ENCODE peak calls at places on chromosomes 4 and X, in four cellular contexts. P, S, I and R are unnamed samples.

GRCh38 chr4:173924561-173924960 is 358.9 kb downstream of the FBXO8 start:
- DNase-seq in S (no peak), P (no peak), I (no peak), R (no peak)

GRCh38 chrX:10633722-10634121 is 13.3 kb upstream of the MID1 start:
- DNase-seq in S (no peak), P (no peak), I (peak), R (no peak)

GRCh38 chr4:159248383-159249178 is 145.7 kb downstream of the RAPGEF2 start:
- DNase-seq in I (peak), S (no peak), P (no peak), R (no peak)

GRCh38 chrX:110081740-110082139 is 78.8 kb downstream of the TMEM164 start:
- DNase-seq in P (no peak), S (no peak), I (no peak), R (no peak)

GRCh38 chr4:7960017-7960789 is 20.5 kb upstream of the AFAP1 start:
- DNase-seq in I (no peak), P (no peak), S (no peak), R (no peak)

GRCh38 chrX:57286507-57287251 is at the start of gene FAAH2:
- DNase-seq in P (peak), S (peak), I (peak), R (no peak)

GRCh38 chr4:83581411-83582288 is 45.7 kb downstream of the GPAT3 start:
- DNase-seq in I (no peak), P (no peak), S (no peak), R (peak)

GRCh38 chrX:150871341-150871811 is 27.1 kb downstream of the CD99L2 start:
- DNase-seq in S (no peak), I (no peak), P (no peak), R (no peak)

GRCh38 chrX:70504772-70505450 is 60.3 kb downstream of the DLG3 start:
- DNase-seq in I (no peak), S (no peak), P (no peak), R (no peak)

GRCh38 chr4:169085015-169085414 is 75.0 kb upstream of the CBR4 start:
- DNase-seq in S (no peak), I (no peak), P (no peak), R (no peak)

GRCh38 chr4:52643846-52644245 is 15.3 kb downstream of the USP46 start:
- DNase-seq in S (peak), P (no peak), I (peak), R (no peak)

GRCh38 chrX:84188320-84188834 is 378 bp upstream of the RPS6KA6 start:
- DNase-seq in S (peak), P (peak), I (peak), R (no peak)

GRCh38 chr4:8307714-8308113 is 38.2 kb downstream of the HTRA3 start:
- DNase-seq in P (peak), S (no peak), I (no peak), R (no peak)

GRCh38 chr4:104912518-104912917 is 234.2 kb upstream of the TET2 start:
- DNase-seq in I (no peak), S (no peak), P (no peak), R (no peak)

GRCh38 chr4:22029803-22030202 is 81.2 kb upstream of the KCNIP4 start:
- DNase-seq in I (peak), P (peak), S (no peak), R (no peak)

GRCh38 chr4:60201052-60201673 is 999.0 kb upstream of the ADGRL3 start:
- DNase-seq in P (peak), S (peak), I (peak), R (peak)